ENCODE peak calls at places on chromosome 14, in four cellular contexts. T, O, H and D are unnamed samples. For H3K36me3, the result is how much of the 10 kb centered on the place peaks cover.

GRCh38 chr14:105292810-105293711 is 7.7 kb downstream of the BRF1 start:
- DNase-seq in H (no peak), T (no peak), O (no peak), D (no peak)

GRCh38 chr14:94449930-94450329 is 2.7 kb downstream of the SERPINA11 start:
- DNase-seq in O (no peak), T (no peak), H (peak), D (no peak)

GRCh38 chr14:75001261-75001660 is 1.5 kb upstream of the EIF2B2 start:
- DNase-seq in H (no peak), T (no peak), O (no peak), D (no peak)

GRCh38 chr14:103198429-103199140 is 75.3 kb downstream of the TNFAIP2 start:
- DNase-seq in T (peak), O (no peak), H (no peak), D (peak)

GRCh38 chr14:93744176-93744575 is 44.1 kb downstream of the PRIMA1 start:
- DNase-seq in T (no peak), H (no peak), O (no peak), D (no peak)

GRCh38 chr14:105161314-105161713 is 7.3 kb downstream of the JAG2 start:
- DNase-seq in H (no peak), T (no peak), O (no peak), D (no peak)

GRCh38 chr14:99066378-99066777 is 205.6 kb downstream of the BCL11B start:
- DNase-seq in T (no peak), O (no peak), H (no peak), D (no peak)

GRCh38 chr14:88727057-88727456 is 65.7 kb downstream of the EML5 start:
- DNase-seq in O (no peak), T (no peak), H (no peak), D (no peak)

GRCh38 chr14:20624495-20625070 is 16.9 kb downstream of the OR6S1 start:
- DNase-seq in H (no peak), O (peak), T (peak), D (no peak)

GRCh38 chr14:65478596-65478995 is 66.1 kb downstream of the FUT8 start:
- DNase-seq in H (no peak), O (no peak), T (peak), D (peak)

GRCh38 chr14:46596236-46596635 is 55.3 kb downstream of the RPL10L start:
- DNase-seq in T (peak), O (no peak), H (no peak), D (peak)

GRCh38 chr14:58663494-58664111 is 25.8 kb downstream of the DACT1 start:
- DNase-seq in H (no peak), T (peak), O (no peak), D (peak)

GRCh38 chr14:67584931-67585330 is 15.1 kb downstream of the PIGH start:
- DNase-seq in O (no peak), T (peak), H (peak), D (no peak)

GRCh38 chr14:94388027-94388895 is at the start of gene SERPINA1:
- DNase-seq in O (no peak), T (peak), H (no peak), D (no peak)

GRCh38 chr14:105387530-105387922 is 10.8 kb upstream of the TEX22 start:
- DNase-seq in T (no peak), O (no peak), H (no peak), D (no peak)

GRCh38 chr14:53375573-53375972 is 222.4 kb upstream of the DDHD1 start:
- DNase-seq in T (no peak), H (no peak), O (no peak), D (no peak)

GRCh38 chr14:104554088-104554607 is 25.4 kb upstream of the C14orf180 start:
- DNase-seq in O (peak), H (no peak), T (no peak), D (no peak)

GRCh38 chr14:87712386-87713113 is 280.4 kb downstream of the GALC start:
- DNase-seq in O (no peak), T (peak), H (no peak), D (no peak)

GRCh38 chr14:22438742-22439141 is 150.3 kb downstream of the DAD1 start:
- DNase-seq in O (no peak), H (no peak), T (no peak), D (no peak)

GRCh38 chr14:33307691-33308369 is 369.2 kb downstream of the NPAS3 start:
- DNase-seq in O (peak), H (no peak), T (peak), D (no peak)

GRCh38 chr14:102817942-102818940 is 41.0 kb downstream of the TRAF3 start:
- DNase-seq in O (no peak), H (no peak), T (peak), D (no peak)

GRCh38 chr14:67515386-67516079 is 17.6 kb upstream of the PLEKHH1 start:
- DNase-seq in T (peak), H (no peak), O (no peak), D (no peak)

GRCh38 chr14:55454264-55455151 is 14.1 kb upstream of the TBPL2 start:
- DNase-seq in T (peak), O (peak), H (peak), D (peak)

GRCh38 chr14:78790262-78790661 is 620.1 kb downstream of the NRXN3 start:
- DNase-seq in O (no peak), H (no peak), T (no peak), D (no peak)

GRCh38 chr14:38972511-38972910 is 130.5 kb downstream of the SEC23A start:
- DNase-seq in H (no peak), O (no peak), T (no peak), D (no peak)

GRCh38 chr14:72766296-72766695 is 127.6 kb downstream of the DPF3 start:
- DNase-seq in O (no peak), H (no peak), T (no peak), D (no peak)

GRCh38 chr14:89279649-89280232 is 137.3 kb downstream of the FOXN3 start:
- DNase-seq in H (no peak), T (no peak), O (no peak), D (no peak)

GRCh38 chr14:103436533-103436932 is 51.3 kb downstream of the MARK3 start:
- DNase-seq in H (no peak), T (peak), O (no peak), D (no peak)

GRCh38 chr14:71321556-71322315 is 414.5 kb downstream of the PCNX1 start:
- DNase-seq in T (peak), H (no peak), O (no peak), D (peak)

GRCh38 chr14:30283822-30284446 is 275.0 kb upstream of the G2E3 start:
- DNase-seq in T (peak), H (no peak), O (no peak), D (no peak)

GRCh38 chr14:49553892-49554291 is 32.3 kb downstream of the RPS29 start:
- DNase-seq in O (no peak), H (no peak), T (no peak), D (no peak)

GRCh38 chr14:21860172-21860571 is 186.6 kb upstream of the OR4E1 start:
- DNase-seq in O (no peak), T (no peak), H (no peak), D (no peak)

GRCh38 chr14:85399196-85399595 is 130.7 kb upstream of the FLRT2 start:
- DNase-seq in H (no peak), O (no peak), T (peak), D (no peak)

GRCh38 chr14:70190156-70190555 is 1.4 kb upstream of the SLC8A3 start:
- DNase-seq in H (no peak), T (no peak), O (no peak), D (no peak)

GRCh38 chr14:101077511-101078074 is 174.1 kb upstream of the RTL1 start:
- DNase-seq in T (peak), O (no peak), H (no peak), D (no peak)

GRCh38 chr14:86003998-86004397 is 474.1 kb downstream of the FLRT2 start:
- DNase-seq in T (peak), H (no peak), O (no peak), D (no peak)

GRCh38 chr14:88804035-88804434 is 11.3 kb upstream of the EML5 start:
- DNase-seq in O (no peak), H (no peak), T (no peak), D (no peak)

GRCh38 chr14:51680031-51680430 is 28.3 kb downstream of the FRMD6 start:
- DNase-seq in H (no peak), O (no peak), T (no peak), D (no peak)
- TF ChIP-seq CTCF in H (no peak), O (no peak), T (no peak), D (no peak)

GRCh38 chr14:90405101-90405500 is 8.3 kb downstream of the CALM1 start:
- DNase-seq in H (no peak), T (no peak), O (no peak), D (no peak)

GRCh38 chr14:90408713-90409112 is 11.9 kb downstream of the CALM1 start:
- DNase-seq in H (no peak), O (no peak), T (no peak), D (no peak)

GRCh38 chr14:90409209-90409730 is 12.4 kb downstream of the CALM1 start:
- DNase-seq in T (peak), H (no peak), O (peak), D (peak)

GRCh38 chr14:90405755-90406154 is 8.9 kb downstream of the CALM1 start:
- DNase-seq in T (no peak), O (no peak), H (no peak), D (no peak)

DNA sequence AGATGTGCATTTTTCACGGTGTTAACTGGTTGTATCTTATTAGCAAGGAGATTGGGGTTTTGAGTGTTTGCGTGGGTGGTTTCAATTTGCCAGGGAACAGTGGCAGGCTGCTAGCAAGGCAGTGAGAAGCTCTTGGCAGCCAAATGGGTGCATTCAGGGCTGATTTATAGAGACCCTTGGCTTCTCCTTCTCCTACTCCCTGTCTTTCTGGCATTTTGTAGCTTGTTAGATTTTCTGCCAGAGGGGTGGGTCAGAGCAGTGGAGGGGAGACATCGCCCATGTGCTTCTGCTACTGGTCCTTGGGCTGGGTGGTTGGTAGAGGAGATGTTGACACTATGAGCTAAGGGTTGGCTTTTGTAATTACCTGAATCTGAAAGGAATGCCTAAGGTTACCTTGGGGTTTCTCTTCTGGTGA is 9.6 kb downstream of the CALM1 start:
- DNase-seq in O (no peak), T (no peak), H (no peak), D (no peak)
- H3K36me3 ChIP-seq in O (half or more), T (under half), H (under half), D (under half)

DNA sequence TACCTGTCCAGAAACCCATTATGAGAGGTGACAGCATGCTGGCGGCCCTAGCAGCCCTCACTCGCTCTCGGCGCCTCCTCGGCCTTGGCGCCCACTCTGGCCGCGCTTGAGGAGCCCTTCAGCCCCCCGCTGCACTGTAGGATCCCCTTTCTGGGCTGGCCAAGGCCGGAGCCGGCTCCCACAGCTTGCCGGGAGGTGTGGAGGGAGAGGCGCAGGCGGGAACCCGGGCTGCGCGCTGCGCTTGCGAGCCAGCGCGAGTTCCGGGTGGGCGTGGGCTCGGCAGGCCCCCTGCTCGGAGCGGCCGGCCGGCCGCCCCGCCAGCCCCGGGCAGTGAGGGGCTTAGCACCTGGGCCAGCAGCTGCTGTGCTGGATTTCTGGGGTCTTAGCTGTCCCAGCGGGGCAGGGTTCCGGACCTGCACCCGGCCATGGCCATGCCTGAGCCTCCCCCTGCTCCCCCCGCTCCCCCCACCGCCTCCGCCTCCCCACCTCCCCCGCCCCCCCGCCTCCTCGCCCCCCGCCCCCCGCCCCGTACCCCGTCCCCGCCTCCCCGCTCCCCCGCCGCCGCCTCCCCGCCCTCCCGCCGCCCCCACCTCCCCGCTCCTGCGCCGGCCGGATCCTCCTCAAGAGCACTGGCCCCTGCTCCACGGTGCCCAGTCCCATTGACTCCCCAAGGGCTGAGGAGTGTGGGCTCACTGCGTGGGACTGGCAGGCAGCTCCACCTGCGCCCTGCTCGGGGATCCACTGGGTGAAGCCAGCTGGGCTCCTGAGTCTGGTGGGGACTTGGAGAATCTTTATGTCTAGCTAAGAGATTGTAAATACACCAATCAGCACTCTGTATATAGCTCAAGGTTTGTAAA is 163.1 kb downstream of the KLHL28 start:
- DNase-seq in O (no peak), H (no peak), T (no peak), D (no peak)
- H3K4me3 ChIP-seq in O (peak), H (no peak), T (no peak), D (peak)

DNA sequence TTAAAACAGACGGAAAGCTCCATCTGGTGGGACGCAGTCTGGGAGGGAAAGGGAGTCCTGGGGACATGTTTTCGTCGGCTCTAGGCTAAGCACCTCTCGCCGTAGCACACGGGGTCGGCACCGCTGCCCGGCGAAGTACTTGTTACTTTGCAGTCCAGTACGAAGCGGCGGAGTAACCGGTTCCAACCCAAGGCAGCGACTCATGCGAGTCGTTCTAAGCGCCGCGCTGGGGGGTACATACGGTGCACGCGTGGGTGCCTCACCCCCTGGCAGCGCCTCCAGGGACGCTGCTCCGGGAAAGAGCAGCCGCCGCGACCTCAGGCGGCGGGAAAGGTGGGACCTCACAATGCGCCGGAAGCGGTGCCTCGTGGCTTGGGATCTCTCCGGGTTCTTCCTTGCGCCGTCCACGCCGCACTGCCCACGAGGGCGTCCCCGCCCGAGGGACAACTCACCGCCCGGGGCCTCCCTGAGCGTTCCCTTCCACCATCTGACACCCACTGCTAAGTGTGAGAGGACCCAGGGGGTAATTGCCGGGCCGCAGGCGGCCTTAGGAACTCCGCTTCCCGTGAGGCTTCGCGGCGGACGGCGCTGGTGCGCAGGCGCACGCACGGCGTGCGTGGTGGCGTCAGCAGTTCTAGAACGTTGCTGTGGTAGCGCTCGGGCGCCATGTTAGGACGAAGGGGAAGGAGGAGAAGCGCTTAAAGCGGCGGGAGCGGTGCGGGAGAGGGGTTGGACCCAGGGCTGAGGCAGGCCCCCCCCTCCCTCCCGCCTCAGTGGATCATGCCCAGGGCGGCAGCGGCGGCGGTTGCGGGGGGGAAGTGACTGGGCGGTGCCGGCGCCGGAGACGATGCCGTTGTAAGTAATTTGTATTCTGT is at the start of gene PAPOLA:
- DNase-seq in H (peak), O (peak), T (peak), D (peak)
- TF ChIP-seq CTCF in H (peak), O (no peak), T (no peak), D (peak)

DNA sequence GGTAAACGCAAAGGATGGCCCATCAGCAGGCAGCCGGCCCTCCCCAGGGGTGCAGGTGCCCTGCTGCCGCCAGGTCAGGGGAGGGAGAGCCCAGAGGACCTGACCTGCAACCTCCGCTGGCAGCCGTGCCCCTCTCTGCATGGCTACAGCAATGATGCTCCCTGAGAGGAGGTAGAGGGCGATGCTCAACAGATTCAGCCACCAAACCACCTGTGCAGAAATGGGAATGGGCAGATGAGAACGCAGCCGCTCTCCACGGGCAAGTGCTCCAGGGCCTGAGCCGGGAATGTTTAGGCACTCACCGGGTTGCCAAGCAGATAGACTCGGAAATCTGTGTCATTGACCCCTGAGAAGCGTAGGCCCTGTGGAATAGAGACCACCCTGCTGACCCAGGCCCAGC is 8.7 kb upstream of the NGB start:
- DNase-seq in O (no peak), T (no peak), H (no peak), D (no peak)
- H3K36me3 ChIP-seq in O (half or more), T (under half), H (under half), D (under half)